ENCODE peak calls at places on chromosomes 1 and 21, in four cellular contexts. Q, C, Z and F are unnamed samples.
A peak's percentile ranks its signal among the peaks of the same experiment; 100 is the strongest.

GRCh38 chr1:153745417-153745816 is 17.6 kb downstream of the INTS3 start:
- DNase-seq in Z (no peak), C (peak; percentile 52), Q (no peak), F (no peak)

GRCh38 chr1:214031267-214031650 is 43.5 kb downstream of the PROX1 start:
- DNase-seq in C (no peak), Z (no peak), Q (no peak), F (no peak)

GRCh38 chr21:21712761-21713558 is 714.8 kb downstream of the NCAM2 start:
- DNase-seq in C (no peak), Z (no peak), Q (no peak), F (no peak)

GRCh38 chr1:224852901-224853568 is 76.4 kb upstream of the DNAH14 start:
- DNase-seq in Z (no peak), Q (peak; percentile 46), C (no peak), F (no peak)

GRCh38 chr1:28296401-28297220 is 32.2 kb upstream of the MED18 start:
- DNase-seq in Z (peak; percentile 87), C (peak; percentile 66), Q (no peak), F (no peak)

GRCh38 chr1:235069577-235070563 is 58.8 kb downstream of the TOMM20 start:
- DNase-seq in Z (peak; percentile 87), Q (no peak), C (no peak), F (no peak)

GRCh38 chr1:69737527-69738176 is 169.9 kb downstream of the LRRC7 start:
- DNase-seq in C (peak; percentile 45), Q (peak; percentile 9), Z (no peak), F (no peak)

GRCh38 chr1:90579212-90579802 is 137.8 kb downstream of the BARHL2 start:
- DNase-seq in Z (no peak), Q (peak; percentile 45), C (no peak), F (no peak)

GRCh38 chr1:67735806-67736627 is 51.0 kb downstream of the GADD45A start:
- DNase-seq in C (no peak), Q (peak; percentile 20), Z (peak; percentile 89), F (peak; percentile 63)

GRCh38 chr1:230012742-230013141 is 54.3 kb upstream of the GALNT2 start:
- DNase-seq in C (no peak), Q (no peak), Z (no peak), F (no peak)

GRCh38 chr1:208179303-208179702 is 64.9 kb downstream of the PLXNA2 start:
- DNase-seq in Z (peak; percentile 70), Q (peak; percentile 67), C (no peak), F (no peak)

GRCh38 chr1:11559211-11559970 is 80.4 kb downstream of the DISP3 start:
- DNase-seq in Q (no peak), C (no peak), Z (no peak), F (no peak)

GRCh38 chr1:56025942-56026341 is 553.4 kb downstream of the PLPP3 start:
- DNase-seq in Q (no peak), C (no peak), Z (no peak), F (no peak)

GRCh38 chr1:8429549-8430105 is 111.7 kb downstream of the SLC45A1 start:
- DNase-seq in C (no peak), Q (no peak), Z (no peak), F (no peak)

GRCh38 chr1:241711326-241711725 is 59.2 kb downstream of the WDR64 start:
- DNase-seq in Q (no peak), Z (no peak), C (no peak), F (no peak)

GRCh38 chr1:40583980-40584379 is 52.5 kb downstream of the ZNF684 start:
- DNase-seq in Q (no peak), C (no peak), Z (no peak), F (no peak)

GRCh38 chr1:231139659-231140650 is 21.9 kb upstream of the TRIM67 start:
- DNase-seq in C (no peak), Q (no peak), Z (no peak), F (no peak)

GRCh38 chr1:85554630-85555327 is 25.8 kb upstream of the CCN1 start:
- DNase-seq in C (no peak), Q (no peak), Z (no peak), F (no peak)

GRCh38 chr1:193421487-193421886 is 235.1 kb upstream of the B3GALT2 start:
- DNase-seq in C (no peak), Q (no peak), Z (no peak), F (no peak)

GRCh38 chr21:41168391-41169257 is 664 bp downstream of the BACE2 start:
- DNase-seq in Q (peak; percentile 27), Z (peak; percentile 75), C (peak; percentile 63), F (no peak)

GRCh38 chr21:46062471-46063211 is 35.3 kb upstream of the COL6A2 start:
- DNase-seq in Z (no peak), Q (no peak), C (peak; percentile 7), F (no peak)

GRCh38 chr1:110298991-110299390 is 40.2 kb upstream of the RBM15 start:
- DNase-seq in Q (no peak), Z (no peak), C (no peak), F (no peak)

GRCh38 chr1:227994632-227995300 is 12.0 kb upstream of the WNT3A start:
- DNase-seq in C (no peak), Q (no peak), Z (no peak), F (peak; percentile 21)

GRCh38 chr1:28180310-28181305 is 4.1 kb upstream of the PTAFR start:
- DNase-seq in C (no peak), Z (no peak), Q (no peak), F (no peak)

GRCh38 chr1:183069562-183070216 is 46.5 kb downstream of the LAMC1 start:
- DNase-seq in C (no peak), Z (peak; percentile 53), Q (no peak), F (no peak)

GRCh38 chr1:201127755-201128455 is 921 bp upstream of the ASCL5 start:
- DNase-seq in Z (no peak), Q (no peak), C (peak; percentile 53), F (no peak)

GRCh38 chr1:9069324-9070100 is at the start of gene SLC2A5:
- DNase-seq in C (no peak), Q (no peak), Z (peak; percentile 79), F (peak; percentile 55)

GRCh38 chr1:206083750-206084149 is 30.8 kb downstream of the RHEX start:
- DNase-seq in C (no peak), Z (no peak), Q (no peak), F (no peak)

DNA sequence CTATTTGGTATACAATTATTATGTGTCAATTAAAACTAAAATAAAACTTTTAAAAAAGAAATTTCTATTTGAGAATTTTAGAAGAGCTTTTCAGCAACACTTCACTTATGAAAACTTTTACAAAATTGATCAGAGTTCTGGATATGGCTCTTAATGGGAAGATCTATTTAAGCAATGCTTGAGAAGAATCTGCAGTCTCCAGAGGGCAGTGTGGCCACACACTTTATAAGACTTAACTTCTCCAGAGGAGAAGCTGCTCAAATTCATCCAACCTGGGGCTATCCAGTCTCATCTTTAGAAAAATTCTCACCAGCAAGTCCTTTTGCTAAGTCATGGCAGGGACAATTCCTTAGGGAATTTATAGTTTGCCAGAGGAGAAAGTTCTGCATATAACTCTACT is 25.2 kb upstream of the AGO1 start:
- DNase-seq in Z (no peak), C (no peak), Q (no peak), F (no peak)
- TF ChIP-seq CTCF in Z (no peak), C (peak; percentile 20), Q (peak; percentile 32), F (peak; percentile 40)

DNA sequence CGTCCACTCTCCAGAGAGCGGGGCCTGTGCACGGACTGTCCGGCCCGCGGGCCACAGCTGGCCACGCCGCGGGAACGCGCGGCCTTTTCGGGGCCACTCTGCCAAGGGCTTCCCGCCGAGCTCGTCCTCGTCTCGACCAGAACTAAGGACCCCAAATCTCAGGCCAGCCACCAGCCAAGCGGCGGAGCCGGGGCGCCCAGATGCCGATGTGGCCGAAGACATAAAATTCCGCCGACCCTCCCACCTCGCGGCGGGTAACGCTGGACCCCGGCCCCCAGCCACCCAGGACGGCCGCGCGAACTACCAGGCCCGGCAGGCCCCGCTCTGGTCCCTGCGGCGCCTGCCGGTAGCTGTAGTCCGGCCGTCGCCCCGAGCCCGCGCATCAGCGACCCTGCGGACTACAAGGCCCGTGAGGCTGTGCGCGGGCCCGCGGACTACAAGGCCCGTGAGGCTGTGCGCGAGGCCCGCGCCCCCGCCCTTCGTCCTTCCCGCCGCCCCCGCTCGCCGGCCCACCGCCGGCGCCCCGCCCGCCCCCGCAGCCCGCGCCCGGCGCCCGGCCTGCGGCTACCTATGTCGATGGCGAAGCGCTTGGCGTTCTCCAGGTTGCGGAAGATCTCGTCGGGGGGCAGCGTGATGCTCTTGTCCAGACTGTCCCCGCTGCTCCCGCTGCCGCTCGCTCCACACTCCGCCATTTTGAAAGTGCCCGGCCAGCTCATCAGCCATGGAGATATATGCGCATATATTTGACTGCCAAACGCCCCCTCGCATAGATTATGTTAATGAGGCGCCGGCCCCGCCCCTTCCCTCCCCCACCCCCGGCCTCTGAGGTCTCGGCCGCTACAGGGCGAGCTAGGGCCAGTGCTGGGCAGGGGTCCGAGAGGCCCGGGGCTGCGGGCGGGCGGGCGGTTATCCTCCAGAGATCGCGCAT is at the start of gene PANK4:
- DNase-seq in Z (peak; percentile 97), C (peak; percentile 88), Q (peak; percentile 96), F (peak; percentile 87)
- TF ChIP-seq CTCF in Z (no peak), C (no peak), Q (no peak), F (no peak)

DNA sequence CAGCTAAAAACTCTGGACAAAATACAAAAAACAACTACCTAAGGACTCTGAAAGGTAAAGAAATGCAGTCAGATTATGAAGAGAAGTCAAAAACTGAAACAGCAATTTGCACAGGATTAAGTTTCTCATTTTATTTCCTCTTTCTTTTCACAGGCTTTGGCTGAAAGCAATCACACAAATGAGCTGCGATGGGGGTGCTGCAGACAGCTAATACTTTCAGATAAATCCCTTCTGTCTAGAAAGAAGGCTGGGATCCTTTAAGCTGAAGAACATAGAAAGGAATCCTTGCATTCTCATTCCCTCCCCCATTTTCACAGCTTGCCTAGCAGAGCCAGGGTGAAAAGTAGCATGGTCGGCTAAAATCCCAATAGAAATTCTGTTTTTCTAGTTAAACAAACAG is 32.0 kb upstream of the PRDX6 start:
- DNase-seq in Q (no peak), Z (no peak), C (no peak), F (no peak)
- TF ChIP-seq CTCF in Q (no peak), Z (no peak), C (no peak), F (no peak)

GRCh38 chr1:233019921-233020320 is 69.5 kb downstream of the NTPCR start:
- DNase-seq in C (no peak), Q (no peak), Z (no peak), F (no peak)

GRCh38 chr1:233025566-233025965 is 75.2 kb downstream of the NTPCR start:
- DNase-seq in Q (no peak), Z (no peak), C (no peak), F (no peak)

GRCh38 chr1:233022246-233022645 is 71.8 kb downstream of the NTPCR start:
- DNase-seq in Z (no peak), Q (no peak), C (no peak), F (no peak)

GRCh38 chr1:233020441-233020840 is 70.0 kb downstream of the NTPCR start:
- DNase-seq in C (no peak), Q (no peak), Z (no peak), F (no peak)

GRCh38 chr1:233025156-233025555 is 74.7 kb downstream of the NTPCR start:
- DNase-seq in C (peak; percentile 60), Z (peak; percentile 64), Q (peak; percentile 55), F (no peak)
- TF ChIP-seq CTCF in C (peak; percentile 85), Z (peak; percentile 28), Q (peak; percentile 45), F (peak; percentile 16)

GRCh38 chr1:189350983-189351616 is 1126.6 kb downstream of the BRINP3 start:
- DNase-seq in Z (no peak), Q (no peak), C (no peak), F (no peak)
- TF ChIP-seq CTCF in Z (no peak), Q (no peak), C (no peak), F (no peak)

GRCh38 chr1:94992161-94992560 is 65.3 kb upstream of the CNN3 start:
- DNase-seq in Z (no peak), C (no peak), Q (no peak), F (no peak)
- TF ChIP-seq CTCF in Z (no peak), C (no peak), Q (no peak), F (no peak)